ENCODE peak calls at places on chromosomes 2 and 18, in nine cellular contexts. Z is PC-3, T is OCI-LY7, D is hepatocyte, F is GM23248, H is HCT116, M is neural progenitor cell, S is MM.1S, Q is SK-N-SH. E is an unnamed sample.

GRCh38 chr2:240435955-240436625 is 627 bp downstream of the GPC1 start:
- DNase-seq in S (no peak), D (peak; percentile 50), M (peak; percentile 55), Q (peak; percentile 78), H (no peak), T (no peak), Z (peak; percentile 14), F (peak; percentile 61), E (no peak)

GRCh38 chr2:119149611-119150010 is 8.9 kb downstream of the C1QL2 start:
- DNase-seq in D (no peak), T (no peak), Z (no peak), Q (no peak), M (no peak), F (no peak), S (no peak), H (no peak), E (no peak)

GRCh38 chr2:169365093-169365483 is 2.8 kb upstream of the LRP2 start:
- DNase-seq in F (no peak), H (no peak), D (no peak), S (peak; percentile 67), Q (no peak), Z (no peak), M (no peak), T (peak; percentile 7), E (peak; percentile 10)

GRCh38 chr2:26584191-26584590 is 57.0 kb downstream of the CIB4 start:
- DNase-seq in M (no peak), S (no peak), D (no peak), Q (peak; percentile 28), F (no peak), H (no peak), Z (no peak), T (no peak), E (no peak)

GRCh38 chr2:1631292-1632005 is 112.9 kb downstream of the PXDN start:
- DNase-seq in Z (no peak), F (no peak), T (no peak), H (no peak), D (no peak), M (no peak), S (no peak), Q (no peak), E (no peak)

GRCh38 chr18:35982404-35983114 is 10.1 kb downstream of the RMP24 start:
- DNase-seq in S (no peak), M (no peak), T (no peak), Q (no peak), H (no peak), F (peak; percentile 58), Z (no peak), D (no peak), E (no peak)

GRCh38 chr2:202099515-202099914 is 26.5 kb downstream of the KIAA2012 start:
- DNase-seq in Z (peak; percentile 24), F (no peak), T (no peak), S (no peak), D (no peak), M (peak; percentile 51), Q (no peak), H (no peak), E (peak; percentile 53)

GRCh38 chr2:2698182-2699116 is 367.4 kb upstream of the MYT1L start:
- DNase-seq in T (peak; percentile 37), M (peak; percentile 29), Z (peak; percentile 34), Q (peak; percentile 74), F (peak; percentile 9), H (peak; percentile 22), D (peak; percentile 53), S (no peak), E (peak; percentile 47)

GRCh38 chr2:20501974-20502373 is 55.1 kb downstream of the RHOB start:
- DNase-seq in T (no peak), M (no peak), F (peak; percentile 96), Q (no peak), Z (peak; percentile 31), D (peak; percentile 54), H (no peak), S (no peak), E (no peak)

GRCh38 chr2:85889648-85890281 is 975 bp upstream of the ST3GAL5 start:
- DNase-seq in D (no peak), Q (no peak), M (peak; percentile 45), H (no peak), F (peak; percentile 30), S (no peak), Z (no peak), T (no peak), E (no peak)

GRCh38 chr18:43525149-43525548 is 247.9 kb upstream of the SYT4 start:
- DNase-seq in S (no peak), F (no peak), Q (peak; percentile 27), T (no peak), Z (no peak), M (no peak), H (no peak), D (no peak), E (no peak)

GRCh38 chr2:215052404-215052803 is 86.0 kb downstream of the ABCA12 start:
- DNase-seq in T (no peak), M (no peak), Z (no peak), H (no peak), S (no peak), D (no peak), F (no peak), Q (no peak), E (no peak)

GRCh38 chr2:237529452-237530402 is 36.6 kb upstream of the PRLH start:
- DNase-seq in Z (no peak), T (peak; percentile 66), S (peak; percentile 79), H (no peak), D (no peak), F (no peak), Q (no peak), M (no peak), E (no peak)

GRCh38 chr18:41121116-41121826 is 833.8 kb upstream of the PIK3C3 start:
- DNase-seq in S (no peak), T (no peak), D (no peak), F (peak; percentile 38), H (no peak), Q (no peak), Z (peak; percentile 64), M (peak; percentile 80), E (no peak)

GRCh38 chr2:234670804-234671203 is 173.9 kb upstream of the ARL4C start:
- DNase-seq in F (no peak), T (no peak), H (no peak), M (peak; percentile 53), S (no peak), Q (no peak), D (no peak), Z (no peak), E (no peak)

GRCh38 chr18:25298853-25299274 is 53.1 kb downstream of the ZNF521 start:
- DNase-seq in M (no peak), S (no peak), Z (peak; percentile 89), F (peak; percentile 94), D (peak; percentile 17), H (no peak), T (no peak), Q (no peak), E (no peak)

GRCh38 chr18:63980027-63980426 is 10.1 kb downstream of the SERPINB8 start:
- DNase-seq in T (no peak), D (no peak), S (no peak), M (no peak), Z (no peak), Q (no peak), H (no peak), F (peak; percentile 32), E (no peak)

GRCh38 chr2:127455566-127456493 is 37.6 kb downstream of the PROC start:
- DNase-seq in S (no peak), Q (no peak), D (peak; percentile 33), Z (no peak), M (peak; percentile 78), F (no peak), H (no peak), T (no peak), E (peak; percentile 71)

DNA sequence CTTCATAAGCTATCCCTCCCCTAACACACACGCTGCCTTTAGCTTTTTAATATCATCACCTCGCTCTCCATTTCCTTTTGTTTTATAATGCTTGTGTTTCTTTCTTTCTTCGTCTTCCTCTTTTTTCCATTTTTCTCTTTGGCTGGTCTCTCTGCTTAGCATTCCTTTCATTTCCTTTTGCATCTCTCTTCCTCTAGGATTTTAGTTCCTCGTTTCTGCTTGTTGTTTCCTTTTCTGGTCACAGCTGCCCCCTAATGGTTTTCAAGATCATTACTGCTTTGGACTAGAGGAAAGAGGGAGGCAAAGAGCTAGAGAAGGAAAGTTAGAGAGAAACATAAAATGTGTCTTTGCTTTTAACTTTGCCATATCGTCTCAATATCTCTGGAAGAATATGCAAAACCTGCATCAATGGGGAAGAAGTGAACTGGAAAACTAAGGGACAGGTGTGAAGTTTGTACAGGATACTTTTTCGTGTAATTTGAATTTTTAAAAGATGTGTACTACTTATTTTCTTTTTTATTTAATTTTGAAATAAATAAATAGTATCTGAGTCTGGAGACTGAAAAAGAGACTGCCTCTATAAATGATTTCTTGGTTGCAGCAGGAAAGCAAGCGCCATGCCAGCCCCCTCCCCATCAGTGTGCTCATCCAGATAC is 6.3 kb upstream of the NRP2 start:
- DNase-seq in Q (peak; percentile 63), M (peak; percentile 67), Z (peak; percentile 73), D (peak; percentile 76), S (peak; percentile 16), F (peak; percentile 77), H (peak; percentile 53), T (peak; percentile 35), E (peak; percentile 90)
- TF ChIP-seq EZH2phosphoT487 in Q (no peak), M (no peak), Z (no peak), D (no peak), S (no peak), F (no peak), H (no peak), T (no peak), E (no peak)

GRCh38 chr2:149536649-149537048 is 50.9 kb downstream of the MMADHC start:
- DNase-seq in T (no peak), H (no peak), D (no peak), F (no peak), S (no peak), M (no peak), Z (no peak), Q (no peak), E (no peak)
- TF ChIP-seq EZH2phosphoT487 in T (no peak), H (no peak), D (no peak), F (no peak), S (no peak), M (no peak), Z (no peak), Q (no peak), E (no peak)

GRCh38 chr2:15050483-15050882 is 418.0 kb downstream of the LRATD1 start:
- DNase-seq in T (no peak), M (no peak), Q (no peak), F (peak; percentile 18), S (no peak), Z (peak; percentile 72), H (no peak), D (no peak), E (no peak)
- TF ChIP-seq EZH2phosphoT487 in T (no peak), M (no peak), Q (no peak), F (no peak), S (no peak), Z (no peak), H (no peak), D (no peak), E (no peak)

DNA sequence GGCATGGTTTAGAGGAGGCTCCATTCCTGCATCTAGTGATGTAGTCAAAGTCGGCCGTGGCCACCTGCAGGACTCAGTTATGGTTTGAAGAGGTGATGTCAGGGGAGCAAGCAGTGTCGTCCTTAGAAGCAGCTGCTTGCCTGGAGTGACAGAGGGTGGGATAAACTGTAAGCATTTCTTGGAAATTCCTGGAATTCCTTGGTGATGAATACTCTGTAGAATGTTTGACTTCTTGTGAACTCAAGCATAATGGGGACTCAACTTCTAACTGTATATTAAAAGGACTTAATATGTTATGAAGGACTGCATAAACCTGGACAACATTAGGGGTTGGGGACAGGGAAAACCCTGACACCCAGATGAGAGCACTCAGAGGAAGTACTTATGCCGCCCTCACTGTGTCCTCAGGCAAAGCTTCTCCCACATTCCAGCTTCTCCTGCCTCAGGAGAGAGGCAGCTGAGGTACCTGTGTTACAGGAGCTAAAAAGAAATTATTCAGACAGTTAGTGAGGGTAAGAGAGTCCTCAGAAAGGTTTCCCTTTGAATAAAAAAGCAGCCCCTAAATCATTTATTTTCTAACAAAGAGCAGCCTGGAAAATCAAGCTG is 459.9 kb upstream of the CELF4 start:
- DNase-seq in S (no peak), D (peak; percentile 23), F (no peak), Q (no peak), T (no peak), H (no peak), Z (peak; percentile 1), M (peak; percentile 5), E (peak; percentile 63)
- TF ChIP-seq EZH2phosphoT487 in S (no peak), D (no peak), F (no peak), Q (no peak), T (no peak), H (no peak), Z (no peak), M (no peak), E (no peak)

E was measured in GM23338.